ENCODE peak calls at places on chromosome 22, in seven cellular contexts. S is GM12865; T is activated CD8-positive, alpha-beta T cell treated with anti-CD3 and anti-CD28 coated beads for 36 hours; L is Calu3; K is chondrocyte; D is HFF-Myc; Z is lower leg skin. U is an unnamed sample.

GRCh38 chr22:48844096-48844675 is 983.5 kb downstream of the BRD1 start:
- DNase-seq in L (no peak), S (no peak), K (peak), T (no peak), D (no peak), Z (no peak), U (no peak)

GRCh38 chr22:42320463-42321416 is 50.3 kb upstream of the TCF20 start:
- DNase-seq in K (no peak), S (no peak), Z (no peak), T (no peak), L (no peak), D (no peak), U (no peak)

GRCh38 chr22:41425704-41426365 is 20.8 kb downstream of the TOB2 start:
- DNase-seq in K (no peak), D (no peak), T (peak), L (no peak), Z (no peak), S (peak), U (no peak)

GRCh38 chr22:49528420-49528720 is 299.3 kb downstream of the BRD1 start:
- DNase-seq in T (no peak), D (no peak), L (no peak), S (no peak), K (no peak), Z (no peak), U (no peak)

GRCh38 chr22:47196493-47196849 is 434.0 kb downstream of the TBC1D22A start:
- DNase-seq in K (no peak), Z (no peak), D (no peak), S (no peak), L (no peak), T (no peak), U (no peak)

GRCh38 chr22:41563051-41563711 is 2.4 kb downstream of the CSDC2 start:
- DNase-seq in D (peak), K (no peak), Z (no peak), T (no peak), S (no peak), L (peak), U (no peak)

GRCh38 chr22:44405661-44406060 is 92.4 kb downstream of the RTL6 start:
- DNase-seq in D (no peak), Z (no peak), L (no peak), S (no peak), T (no peak), K (peak), U (no peak)

GRCh38 chr22:17343766-17344165 is 25.5 kb upstream of the CECR2 start:
- DNase-seq in K (peak), T (no peak), D (no peak), Z (no peak), S (no peak), L (no peak), U (no peak)

GRCh38 chr22:50016988-50017700 is 4.6 kb upstream of the IL17REL start:
- DNase-seq in L (peak), S (peak), Z (no peak), D (no peak), K (peak), T (peak), U (peak)

GRCh38 chr22:29305836-29306174 is 645 bp upstream of the GAS2L1 start:
- DNase-seq in L (no peak), T (no peak), S (no peak), K (no peak), D (no peak), Z (no peak), U (no peak)
- TF ChIP-seq CTCF in L (no peak), T (no peak), S (no peak), K (no peak), D (no peak), Z (no peak), U (no peak)

GRCh38 chr22:19514831-19515565 is 9.2 kb downstream of the CLDN5 start:
- DNase-seq in L (no peak), D (no peak), S (no peak), K (peak), T (no peak), Z (no peak), U (no peak)
- TF ChIP-seq CTCF in L (no peak), D (no peak), S (no peak), K (no peak), T (no peak), Z (no peak), U (no peak)

GRCh38 chr22:24178502-24179440 is 2.5 kb upstream of the SUSD2 start:
- DNase-seq in Z (no peak), D (no peak), S (peak), K (no peak), L (no peak), T (no peak), U (no peak)
- TF ChIP-seq CTCF in Z (no peak), D (peak), S (peak), K (peak), L (peak), T (no peak), U (peak)

DNA sequence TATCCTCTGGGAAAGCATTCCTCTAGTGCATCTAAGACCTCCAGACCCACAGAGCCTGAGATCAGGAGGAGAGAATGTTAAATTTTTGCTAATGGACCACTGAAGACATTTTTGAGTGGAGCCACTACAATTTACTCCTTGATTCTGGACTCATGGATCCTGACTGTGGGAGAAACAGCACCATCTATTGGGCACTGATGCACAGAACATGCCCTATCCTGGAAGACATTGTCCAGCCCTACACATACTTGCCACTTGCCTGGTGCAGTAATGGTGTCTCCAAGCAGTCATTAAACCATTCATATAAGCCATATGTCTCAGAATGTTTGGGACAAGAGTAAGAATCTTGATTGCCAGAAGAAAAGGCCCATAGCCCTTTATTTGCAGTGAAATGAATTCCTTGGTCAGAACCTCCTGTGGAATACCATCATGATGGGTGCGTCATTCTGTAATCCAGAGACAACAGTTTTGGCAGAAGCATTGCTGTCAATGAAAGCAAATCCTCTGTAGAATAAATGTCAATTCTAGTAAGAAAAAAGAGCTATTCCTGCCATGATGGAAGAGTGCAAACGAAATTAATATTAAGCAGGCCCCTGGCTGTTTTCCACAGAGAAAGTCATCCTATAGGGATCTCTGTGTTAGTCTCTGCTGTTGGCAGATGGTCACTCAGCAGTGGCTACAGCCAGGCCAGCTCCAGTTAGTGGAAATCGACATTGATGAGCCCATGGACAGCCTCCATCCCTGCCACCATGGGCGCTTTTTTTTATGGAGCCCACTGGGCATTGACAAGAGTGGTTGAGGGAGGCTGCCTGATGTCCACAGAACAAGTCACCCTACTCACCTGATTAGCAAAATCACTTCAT is 43.5 kb downstream of the GGTLC2 start:
- DNase-seq in S (peak), T (peak), K (peak), D (peak), L (peak), Z (peak), U (peak)
- TF ChIP-seq CTCF in S (peak), T (peak), K (peak), D (peak), L (peak), Z (no peak), U (peak)

DNA sequence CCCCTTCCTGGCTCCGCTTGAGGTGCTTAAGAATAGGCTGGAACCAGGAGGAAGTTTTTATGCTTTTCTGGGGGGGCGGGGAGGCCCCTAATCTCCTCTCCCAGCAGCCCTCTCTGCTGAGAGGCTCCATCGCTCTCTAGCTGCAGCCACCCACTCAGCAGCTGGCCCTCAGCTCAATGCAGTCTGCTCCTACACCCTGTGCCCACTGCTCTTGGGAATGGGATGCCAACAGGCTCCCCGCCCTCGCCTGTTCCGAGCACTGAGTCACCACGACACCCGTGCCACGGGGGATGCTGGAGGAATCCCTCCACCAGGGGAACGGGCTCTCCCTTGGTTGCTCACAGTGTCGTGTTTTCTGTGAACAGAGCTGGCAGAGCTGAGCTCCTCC is 23.5 kb upstream of the SUSD2 start:
- DNase-seq in S (peak), L (no peak), K (no peak), T (peak), D (no peak), Z (no peak), U (peak)
- TF ChIP-seq CTCF in S (no peak), L (no peak), K (no peak), T (no peak), D (no peak), Z (no peak), U (no peak)

GRCh38 chr22:27314276-27314807 is 487.2 kb downstream of the MN1 start:
- DNase-seq in T (no peak), D (no peak), Z (no peak), L (no peak), K (no peak), S (no peak), U (no peak)

GRCh38 chr22:27318516-27318915 is 483.0 kb downstream of the MN1 start:
- DNase-seq in D (peak), K (no peak), S (no peak), Z (peak), T (no peak), L (no peak), U (no peak)

GRCh38 chr22:27315833-27316232 is 485.7 kb downstream of the MN1 start:
- DNase-seq in S (no peak), K (no peak), T (no peak), L (no peak), D (no peak), Z (no peak), U (no peak)

GRCh38 chr22:27317961-27318360 is 483.6 kb downstream of the MN1 start:
- DNase-seq in Z (no peak), L (no peak), D (peak), S (no peak), T (no peak), K (no peak), U (no peak)

DNA sequence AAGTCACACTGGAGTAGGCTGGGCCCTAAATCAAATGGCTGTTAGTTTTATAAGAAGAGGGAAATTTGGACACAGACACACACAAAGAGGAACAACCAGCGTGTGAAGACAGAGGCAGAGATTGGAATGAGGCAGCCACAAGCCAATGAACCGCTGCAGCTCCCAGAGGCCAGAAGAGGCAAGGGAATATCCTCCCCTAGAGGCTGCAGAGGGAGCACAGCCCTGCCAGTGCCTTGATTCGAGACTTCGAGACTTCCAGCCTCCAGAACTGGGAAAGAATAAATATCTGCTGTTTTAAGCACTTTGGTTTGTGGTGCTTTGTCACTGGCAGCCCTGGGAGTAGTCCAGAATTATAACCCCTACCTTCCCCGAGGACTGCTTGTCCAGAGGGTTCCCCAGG is 484.4 kb downstream of the MN1 start:
- DNase-seq in T (no peak), L (no peak), Z (no peak), D (no peak), K (no peak), S (no peak), U (no peak)
- TF ChIP-seq CTCF in T (no peak), L (no peak), Z (no peak), D (no peak), K (peak), S (no peak), U (no peak)

GRCh38 chr22:20803696-20804324 is 29.9 kb downstream of the SERPIND1 start:
- DNase-seq in K (peak), S (peak), Z (no peak), L (peak), D (peak), T (peak), U (no peak)
- TF ChIP-seq CTCF in K (peak), S (peak), Z (no peak), L (peak), D (peak), T (peak), U (peak)

GRCh38 chr22:36453855-36454378 is 27.5 kb downstream of the TXN2 start:
- DNase-seq in S (no peak), D (no peak), T (peak), L (no peak), K (no peak), Z (no peak), U (no peak)

GRCh38 chr22:36456459-36456835 is 25.0 kb downstream of the TXN2 start:
- DNase-seq in K (no peak), Z (no peak), S (no peak), L (no peak), D (no peak), T (no peak), U (no peak)

GRCh38 chr22:36455571-36456458 is 25.6 kb downstream of the TXN2 start:
- DNase-seq in Z (no peak), L (no peak), K (no peak), D (no peak), T (no peak), S (no peak), U (no peak)

GRCh38 chr22:36453266-36453607 is 28.2 kb downstream of the TXN2 start:
- DNase-seq in D (no peak), K (no peak), L (no peak), S (peak), T (no peak), Z (no peak), U (no peak)

DNA sequence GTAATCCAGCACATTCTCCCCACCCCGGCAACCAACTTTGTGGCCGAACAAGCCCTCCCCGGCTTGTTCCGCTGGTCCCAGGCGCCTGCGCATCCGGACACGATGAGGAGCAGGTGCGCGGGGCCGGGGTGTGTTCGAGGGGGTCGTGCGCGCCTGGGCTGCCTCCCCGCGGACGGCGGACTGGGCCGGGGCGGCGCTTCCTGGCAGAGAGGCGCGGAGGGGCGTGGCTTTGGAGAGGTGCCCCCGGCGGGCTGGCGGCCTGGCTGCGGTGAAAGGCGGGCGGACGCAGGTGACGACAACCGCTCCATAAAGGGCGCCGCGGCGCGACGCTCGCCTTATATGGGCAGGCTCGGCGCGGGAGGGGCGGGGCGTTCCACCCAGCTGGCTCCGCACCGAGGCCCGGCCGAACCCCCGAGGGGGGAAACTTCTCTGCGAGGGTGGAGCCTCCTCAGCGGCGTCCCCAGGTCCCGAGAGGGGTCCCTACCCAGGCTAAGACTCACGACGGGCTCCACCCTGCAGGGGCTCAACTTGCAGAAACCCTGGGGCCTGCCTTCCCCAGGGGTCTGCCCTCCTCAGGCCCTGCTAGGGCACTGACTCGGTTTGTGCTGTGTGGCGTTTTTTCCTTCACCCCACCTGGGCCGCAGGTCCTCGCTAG is 26.4 kb downstream of the TXN2 start:
- DNase-seq in K (no peak), L (peak), S (peak), Z (peak), T (peak), D (no peak), U (peak)
- TF ChIP-seq CTCF in K (peak), L (no peak), S (peak), Z (no peak), T (no peak), D (no peak), U (peak)